ENCODE peak calls at places on chromosome 13, in four cellular contexts. V is tibial nerve, E is AG09309, N is NB4. U is an unnamed sample.

GRCh38 chr13:95716231-95716630 is 39.3 kb downstream of the DNAJC3 start:
- DNase-seq in V (no peak), E (no peak), N (no peak), U (no peak)

GRCh38 chr13:28493740-28494536 is 990 bp downstream of the FLT1 start:
- DNase-seq in V (no peak), E (no peak), N (no peak), U (no peak)

GRCh38 chr13:109871018-109871370 is 84.6 kb upstream of the IRS2 start:
- DNase-seq in V (no peak), E (peak), N (no peak), U (no peak)

GRCh38 chr13:87123987-87124784 is 547.0 kb upstream of the SLITRK5 start:
- DNase-seq in V (no peak), E (peak), N (peak), U (no peak)

GRCh38 chr13:74464656-74465055 is 330.5 kb upstream of the KLF12 start:
- DNase-seq in V (no peak), E (no peak), N (no peak), U (no peak)

GRCh38 chr13:110499621-110500281 is 61.8 kb downstream of the RAB20 start:
- DNase-seq in V (no peak), E (peak), N (no peak), U (no peak)

GRCh38 chr13:95603887-95604533 is 40.5 kb downstream of the DZIP1 start:
- DNase-seq in V (no peak), E (no peak), N (peak), U (no peak)

GRCh38 chr13:42633495-42633894 is 59.5 kb downstream of the TNFSF11 start:
- DNase-seq in V (no peak), E (no peak), N (no peak), U (no peak)

GRCh38 chr13:38348890-38349289 is 761 bp upstream of the UFM1 start:
- DNase-seq in V (no peak), E (no peak), N (peak), U (peak)

GRCh38 chr13:84645196-84646071 is 763.2 kb upstream of the SLITRK1 start:
- DNase-seq in V (no peak), E (peak), N (peak), U (no peak)

GRCh38 chr13:71913717-71914116 is 46.7 kb upstream of the DACH1 start:
- DNase-seq in V (no peak), E (no peak), N (no peak), U (no peak)

GRCh38 chr13:84137292-84137691 is 255.0 kb upstream of the SLITRK1 start:
- DNase-seq in V (no peak), E (peak), N (peak), U (peak)

GRCh38 chr13:110306960-110307696 is at the start of the genes COL4A1 and COL4A2:
- DNase-seq in V (peak), E (no peak), N (no peak), U (no peak)

GRCh38 chr13:102401305-102401704 is 543 bp downstream of the FGF14 start:
- DNase-seq in V (no peak), E (no peak), N (no peak), U (no peak)

GRCh38 chr13:31461923-31462322 is 262.1 kb downstream of the B3GLCT start:
- DNase-seq in V (no peak), E (no peak), N (no peak), U (no peak)

GRCh38 chr13:23770428-23770827 is 118.8 kb downstream of the MIPEP start:
- DNase-seq in V (no peak), E (no peak), N (peak), U (no peak)

GRCh38 chr13:22311734-22312404 is 641.0 kb downstream of the FGF9 start:
- DNase-seq in V (no peak), E (no peak), N (no peak), U (no peak)

GRCh38 chr13:27004866-27005265 is 166.7 kb downstream of the USP12 start:
- DNase-seq in V (no peak), E (no peak), N (no peak), U (no peak)

GRCh38 chr13:108069521-108070210 is 145.7 kb downstream of the LIG4 start:
- DNase-seq in V (no peak), E (no peak), N (no peak), U (no peak)

GRCh38 chr13:42272115-42272756 is at the start of gene AKAP11:
- DNase-seq in V (no peak), E (no peak), N (peak), U (no peak)

GRCh38 chr13:110471833-110472162 is 89.7 kb downstream of the RAB20 start:
- DNase-seq in V (no peak), E (no peak), N (peak), U (peak)

GRCh38 chr13:103615778-103616177 is 549.6 kb upstream of the SLC10A2 start:
- DNase-seq in V (no peak), E (no peak), N (no peak), U (no peak)

GRCh38 chr13:79402679-79403078 is 3.4 kb downstream of the RBM26 start:
- DNase-seq in V (no peak), E (no peak), N (no peak), U (no peak)

GRCh38 chr13:21672811-21673591 is 2.1 kb downstream of the FGF9 start:
- DNase-seq in V (no peak), E (no peak), N (no peak), U (no peak)

GRCh38 chr13:47831265-47831664 is 169.8 kb downstream of the SUCLA2 start:
- DNase-seq in V (no peak), E (no peak), N (no peak), U (no peak)

GRCh38 chr13:19967619-19968018 is 9.1 kb downstream of the ZMYM2 start:
- DNase-seq in V (no peak), E (no peak), N (peak), U (peak)

GRCh38 chr13:50261502-50261901 is 246.3 kb downstream of the KCNRG start:
- DNase-seq in V (no peak), E (no peak), N (no peak), U (no peak)

GRCh38 chr13:111484959-111485358 is 164.5 kb downstream of the TEX29 start:
- DNase-seq in V (no peak), E (no peak), N (no peak), U (no peak)

GRCh38 chr13:26999499-26999898 is 172.1 kb downstream of the USP12 start:
- DNase-seq in V (no peak), E (no peak), N (no peak), U (no peak)

GRCh38 chr13:44155422-44156293 is 218.0 kb upstream of the SERP2 start:
- DNase-seq in V (peak), E (no peak), N (no peak), U (no peak)

GRCh38 chr13:36981156-36981743 is 17.9 kb downstream of the ALG5 start:
- DNase-seq in V (no peak), E (no peak), N (peak), U (peak)

GRCh38 chr13:50867641-50867952 is 24.1 kb upstream of the DLEU7 start:
- DNase-seq in V (no peak), E (no peak), N (no peak), U (no peak)

GRCh38 chr13:50124536-50125305 is 109.5 kb downstream of the KCNRG start:
- DNase-seq in V (peak), E (no peak), N (peak), U (peak)

GRCh38 chr13:84844473-84844872 is 954.7 kb downstream of the SLITRK6 start:
- DNase-seq in V (no peak), E (no peak), N (peak), U (no peak)

GRCh38 chr13:79385694-79386093 is 20.4 kb downstream of the RBM26 start:
- DNase-seq in V (no peak), E (no peak), N (peak), U (peak)

GRCh38 chr13:110258876-110259631 is 47.9 kb downstream of the COL4A1 start:
- DNase-seq in V (no peak), E (no peak), N (no peak), U (no peak)

DNA sequence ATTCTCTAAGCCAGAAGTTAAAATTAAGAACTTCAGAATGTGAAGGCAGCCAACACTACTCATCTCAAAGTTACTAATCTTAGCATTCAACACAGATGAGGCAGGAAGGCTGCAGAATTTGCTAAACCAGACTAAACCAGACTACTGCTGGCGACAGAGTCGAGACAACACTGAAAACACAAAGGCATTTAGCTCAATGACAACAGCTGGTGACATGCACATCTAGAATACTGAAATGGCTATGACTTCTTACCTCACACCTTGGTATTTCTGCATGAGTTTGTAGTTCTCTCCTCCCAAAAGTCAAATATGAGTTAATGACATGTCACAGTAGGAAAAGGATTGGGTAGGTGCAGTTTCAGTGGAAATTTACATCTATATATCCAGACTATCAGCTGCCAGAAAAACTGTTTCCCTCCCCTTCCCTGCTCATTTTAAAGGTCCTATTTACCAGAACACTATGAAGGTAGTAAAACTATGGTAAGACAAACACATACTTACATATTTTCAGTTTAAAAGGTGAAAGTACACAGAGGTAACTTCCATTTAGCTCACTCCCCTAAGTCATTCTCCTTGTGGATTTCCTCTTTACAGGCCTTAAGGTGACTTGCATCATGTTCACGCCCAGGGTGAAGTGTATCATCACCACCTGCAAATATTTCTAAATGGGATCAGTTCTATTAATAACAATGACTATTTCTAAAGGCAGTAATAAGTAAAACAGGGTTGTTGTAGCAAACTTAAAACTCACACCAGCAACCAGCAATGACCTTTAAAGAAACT is 21.4 kb downstream of the FOXO1 start:
- DNase-seq in V (no peak), E (no peak), N (no peak), U (no peak)
- H3K4me3 ChIP-seq in V (no peak), E (no peak), N (no peak), U (no peak)

GRCh38 chr13:46795321-46795720 is 1.6 kb downstream of the ESD start:
- DNase-seq in V (no peak), E (no peak), N (peak), U (no peak)
- H3K4me3 ChIP-seq in V (no peak), E (no peak), N (peak), U (no peak)

GRCh38 chr13:97978661-97979450 is 25.4 kb downstream of the IPO5 start:
- DNase-seq in V (no peak), E (no peak), N (no peak), U (no peak)
- H3K4me3 ChIP-seq in V (no peak), E (peak), N (peak), U (peak)

GRCh38 chr13:32745509-32745908 is 159.3 kb downstream of the PDS5B start:
- DNase-seq in V (no peak), E (no peak), N (no peak), U (no peak)

GRCh38 chr13:32751340-32751739 is 165.1 kb downstream of the PDS5B start:
- DNase-seq in V (no peak), E (no peak), N (no peak), U (no peak)

GRCh38 chr13:32748305-32748704 is 162.1 kb downstream of the PDS5B start:
- DNase-seq in V (no peak), E (no peak), N (no peak), U (no peak)

DNA sequence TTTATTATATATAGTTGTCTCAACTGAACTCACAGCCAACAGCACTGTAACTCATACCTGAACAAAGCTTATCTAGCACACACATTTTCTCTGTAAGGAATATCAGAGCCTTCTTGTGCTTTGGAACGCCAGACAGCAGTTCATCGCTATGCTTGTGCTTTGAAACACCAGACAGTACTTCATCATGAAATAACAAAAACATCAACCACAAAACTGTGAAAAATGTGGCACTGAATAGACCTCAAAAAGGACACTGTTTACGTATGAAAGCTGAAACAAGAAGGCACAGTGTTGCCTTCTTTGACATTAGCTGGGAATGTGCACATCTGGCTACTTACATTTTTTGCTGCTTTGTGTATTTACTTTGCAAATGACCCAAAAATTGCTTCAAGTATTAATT is 160.2 kb downstream of the PDS5B start:
- DNase-seq in V (no peak), E (no peak), N (no peak), U (no peak)
- H3K4me3 ChIP-seq in V (no peak), E (no peak), N (no peak), U (no peak)

DNA sequence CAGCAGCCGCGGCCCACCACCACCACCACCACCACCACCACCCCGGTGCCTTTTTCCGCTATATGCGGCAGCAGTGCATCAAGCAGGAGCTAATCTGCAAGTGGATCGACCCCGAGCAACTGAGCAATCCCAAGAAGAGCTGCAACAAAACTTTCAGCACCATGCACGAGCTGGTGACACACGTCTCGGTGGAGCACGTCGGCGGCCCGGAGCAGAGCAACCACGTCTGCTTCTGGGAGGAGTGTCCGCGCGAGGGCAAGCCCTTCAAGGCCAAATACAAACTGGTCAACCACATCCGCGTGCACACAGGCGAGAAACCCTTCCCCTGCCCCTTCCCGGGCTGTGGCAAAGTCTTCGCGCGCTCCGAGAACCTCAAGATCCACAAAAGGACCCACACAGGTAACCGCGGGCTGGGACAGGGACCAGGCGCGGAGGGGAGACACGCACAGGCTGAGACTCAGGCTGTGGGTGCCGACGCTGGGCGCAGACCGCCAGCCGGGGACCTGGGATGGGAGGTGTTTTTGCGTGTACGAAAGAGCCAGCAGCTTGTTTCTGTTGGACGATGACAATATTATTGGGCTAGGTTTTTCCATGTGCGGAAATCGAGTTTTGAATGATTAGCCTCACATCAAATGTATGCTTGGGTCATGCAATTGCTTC is 1.3 kb downstream of the ZIC2 start:
- DNase-seq in V (no peak), E (no peak), N (no peak), U (no peak)
- H3K4me3 ChIP-seq in V (no peak), E (peak), N (peak), U (no peak)

DNA sequence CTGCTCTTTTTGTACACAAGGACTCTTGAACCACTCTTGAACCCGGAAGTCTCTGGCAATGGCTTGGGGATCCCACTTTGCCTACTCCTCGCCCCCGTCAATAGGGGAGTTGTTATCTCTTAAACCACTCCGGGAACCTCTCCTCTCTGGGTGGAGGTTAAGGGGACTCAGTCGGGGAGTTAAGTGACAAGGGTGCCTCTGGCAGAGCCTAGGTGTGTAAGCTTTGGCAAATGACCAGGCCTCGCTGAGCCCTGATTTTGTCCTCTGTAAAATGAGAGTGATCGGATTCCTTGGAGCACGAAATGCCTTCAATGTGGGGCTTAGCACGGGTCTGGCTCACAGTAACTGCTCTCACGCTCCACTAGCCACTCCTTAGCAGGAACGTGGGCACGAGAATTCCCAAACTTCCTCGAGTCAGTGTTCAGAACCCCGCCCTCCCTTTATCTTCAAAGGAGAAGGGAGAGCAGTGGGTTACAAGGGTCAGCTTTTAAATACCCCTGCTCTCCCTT is 193.3 kb downstream of the KATNAL1 start:
- DNase-seq in V (no peak), E (no peak), N (no peak), U (no peak)
- H3K4me3 ChIP-seq in V (peak), E (no peak), N (peak), U (peak)

GRCh38 chr13:113724016-113724758 is 34.8 kb upstream of the TMEM255B start:
- DNase-seq in V (no peak), E (no peak), N (no peak), U (no peak)
- H3K4me3 ChIP-seq in V (no peak), E (no peak), N (no peak), U (no peak)